ENCODE peak calls at places on chromosomes 13 and 19, in six cellular contexts. One of them, this sample, is unnamed.

GRCh38 chr19:30471441-30471840 is 99.3 kb downstream of the ZNF536 start:
- DNase-seq in pancreas: no peak
- DNase-seq in left lung: no peak
- DNase-seq in sigmoid colon: no peak
- DNase-seq in HCT116: no peak
- DNase-seq in HFF-Myc: no peak
- DNase-seq in this sample: no peak

GRCh38 chr13:40352385-40352778 is 314.1 kb downstream of the FOXO1 start:
- DNase-seq in pancreas: no peak
- DNase-seq in left lung: no peak
- DNase-seq in sigmoid colon: peak
- DNase-seq in HCT116: no peak
- DNase-seq in HFF-Myc: no peak
- DNase-seq in this sample: no peak

GRCh38 chr19:1105217-1105872 is 1.6 kb downstream of the GPX4 start:
- DNase-seq in pancreas: no peak
- DNase-seq in left lung: no peak
- DNase-seq in sigmoid colon: no peak
- DNase-seq in HCT116: no peak
- DNase-seq in HFF-Myc: no peak
- DNase-seq in this sample: no peak

GRCh38 chr13:32164622-32165268 is 133.2 kb downstream of the FRY start:
- DNase-seq in pancreas: no peak
- DNase-seq in left lung: no peak
- DNase-seq in sigmoid colon: no peak
- DNase-seq in HCT116: peak
- DNase-seq in HFF-Myc: peak
- DNase-seq in this sample: no peak

GRCh38 chr19:15469513-15470297 is 5.4 kb upstream of the RASAL3 start:
- DNase-seq in pancreas: no peak
- DNase-seq in left lung: peak
- DNase-seq in sigmoid colon: no peak
- DNase-seq in HCT116: no peak
- DNase-seq in HFF-Myc: no peak
- DNase-seq in this sample: no peak

GRCh38 chr13:101065314-101065713 is 351.0 kb downstream of the NALCN start:
- DNase-seq in pancreas: no peak
- DNase-seq in left lung: no peak
- DNase-seq in sigmoid colon: no peak
- DNase-seq in HCT116: no peak
- DNase-seq in HFF-Myc: no peak
- DNase-seq in this sample: no peak

GRCh38 chr13:93727301-93728141 is 500.9 kb downstream of the GPC6 start:
- DNase-seq in pancreas: no peak
- DNase-seq in left lung: no peak
- DNase-seq in sigmoid colon: no peak
- DNase-seq in HCT116: no peak
- DNase-seq in HFF-Myc: peak
- DNase-seq in this sample: no peak

GRCh38 chr13:34347784-34348573 is 530.0 kb downstream of the RFC3 start:
- DNase-seq in pancreas: peak
- DNase-seq in left lung: no peak
- DNase-seq in sigmoid colon: no peak
- DNase-seq in HCT116: no peak
- DNase-seq in HFF-Myc: no peak
- DNase-seq in this sample: peak

GRCh38 chr13:38803566-38803965 is 116.7 kb downstream of the FREM2 start:
- DNase-seq in pancreas: no peak
- DNase-seq in left lung: no peak
- DNase-seq in sigmoid colon: no peak
- DNase-seq in HCT116: no peak
- DNase-seq in HFF-Myc: no peak
- DNase-seq in this sample: no peak

GRCh38 chr19:55005684-55006488 is 32.2 kb downstream of the GP6 start:
- DNase-seq in pancreas: no peak
- DNase-seq in left lung: no peak
- DNase-seq in sigmoid colon: no peak
- DNase-seq in HCT116: peak
- DNase-seq in HFF-Myc: peak
- DNase-seq in this sample: no peak

GRCh38 chr13:32285633-32285965 is 29.6 kb downstream of the ZAR1L start:
- DNase-seq in pancreas: no peak
- DNase-seq in left lung: no peak
- DNase-seq in sigmoid colon: no peak
- DNase-seq in HCT116: no peak
- DNase-seq in HFF-Myc: no peak
- DNase-seq in this sample: no peak

GRCh38 chr13:26060366-26060765 is 8.6 kb upstream of the SHISA2 start:
- DNase-seq in pancreas: no peak
- DNase-seq in left lung: no peak
- DNase-seq in sigmoid colon: no peak
- DNase-seq in HCT116: no peak
- DNase-seq in HFF-Myc: no peak
- DNase-seq in this sample: no peak

GRCh38 chr13:64849174-64849573 is 2381.0 kb downstream of the PCDH9 start:
- DNase-seq in pancreas: no peak
- DNase-seq in left lung: no peak
- DNase-seq in sigmoid colon: no peak
- DNase-seq in HCT116: no peak
- DNase-seq in HFF-Myc: no peak
- DNase-seq in this sample: no peak

DNA sequence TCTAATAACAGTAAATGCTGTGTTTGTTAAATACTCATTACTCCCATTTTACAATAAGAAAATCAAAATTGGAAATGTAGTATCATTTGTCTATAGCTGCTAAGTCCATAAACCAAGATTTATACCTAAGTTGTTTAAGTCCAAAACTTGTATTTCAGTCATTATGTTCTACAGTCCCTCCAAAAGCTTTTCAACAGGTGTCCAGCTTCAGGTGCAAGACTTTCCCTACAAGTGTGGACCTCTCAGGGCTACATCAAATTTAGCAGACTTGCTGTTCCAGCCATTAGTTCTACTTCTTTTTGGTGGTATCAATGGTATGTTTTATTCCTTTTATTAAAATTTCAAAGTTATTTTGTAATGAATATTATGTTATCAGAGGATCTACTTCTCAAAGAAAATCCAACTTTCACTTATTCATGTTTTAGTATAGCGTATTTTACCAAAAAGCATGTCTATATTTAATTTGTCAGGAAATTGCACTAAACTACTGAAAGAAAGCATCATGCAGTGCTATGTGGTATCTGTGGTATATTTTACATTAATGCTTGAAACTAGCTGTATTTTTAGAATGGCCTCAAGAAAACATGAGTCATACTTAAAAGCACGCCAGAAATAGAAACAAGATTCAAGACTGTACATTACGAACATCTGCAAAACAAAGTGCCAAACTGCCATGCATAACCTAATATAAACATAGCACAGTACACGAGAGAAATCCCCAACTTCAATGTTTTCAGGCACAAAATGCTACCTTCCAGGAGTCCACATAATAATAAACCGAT is 44.5 kb downstream of the VWA8 start:
- DNase-seq in pancreas: no peak
- DNase-seq in left lung: no peak
- DNase-seq in sigmoid colon: no peak
- DNase-seq in HCT116: no peak
- DNase-seq in HFF-Myc: peak
- DNase-seq in this sample: no peak
- H3K4me3 ChIP-seq in pancreas: no peak
- H3K4me3 ChIP-seq in left lung: no peak
- H3K4me3 ChIP-seq in sigmoid colon: peak
- H3K4me3 ChIP-seq in HCT116: peak
- H3K4me3 ChIP-seq in HFF-Myc: no peak
- H3K4me3 ChIP-seq in this sample: no peak

GRCh38 chr19:49931293-49932040 is 2.2 kb upstream of the NUP62 start:
- DNase-seq in pancreas: no peak
- DNase-seq in left lung: peak
- DNase-seq in sigmoid colon: no peak
- DNase-seq in HCT116: no peak
- DNase-seq in HFF-Myc: no peak
- DNase-seq in this sample: no peak
- H3K4me3 ChIP-seq in pancreas: no peak
- H3K4me3 ChIP-seq in left lung: no peak
- H3K4me3 ChIP-seq in sigmoid colon: no peak
- H3K4me3 ChIP-seq in HCT116: no peak
- H3K4me3 ChIP-seq in HFF-Myc: no peak
- H3K4me3 ChIP-seq in this sample: no peak

GRCh38 chr19:39517432-39517831 is 2.5 kb downstream of the SELENOV start:
- DNase-seq in pancreas: no peak
- DNase-seq in left lung: no peak
- DNase-seq in sigmoid colon: no peak
- DNase-seq in HCT116: no peak
- DNase-seq in HFF-Myc: no peak
- DNase-seq in this sample: no peak

GRCh38 chr19:39515551-39516191 is 732 bp downstream of the SELENOV start:
- DNase-seq in pancreas: no peak
- DNase-seq in left lung: peak
- DNase-seq in sigmoid colon: no peak
- DNase-seq in HCT116: no peak
- DNase-seq in HFF-Myc: no peak
- DNase-seq in this sample: no peak

GRCh38 chr19:39516270-39516669 is 1.3 kb downstream of the SELENOV start:
- DNase-seq in pancreas: no peak
- DNase-seq in left lung: no peak
- DNase-seq in sigmoid colon: no peak
- DNase-seq in HCT116: no peak
- DNase-seq in HFF-Myc: no peak
- DNase-seq in this sample: no peak

GRCh38 chr19:39512964-39513363 is 2.0 kb upstream of the SELENOV start:
- DNase-seq in pancreas: no peak
- DNase-seq in left lung: no peak
- DNase-seq in sigmoid colon: no peak
- DNase-seq in HCT116: no peak
- DNase-seq in HFF-Myc: no peak
- DNase-seq in this sample: no peak

DNA sequence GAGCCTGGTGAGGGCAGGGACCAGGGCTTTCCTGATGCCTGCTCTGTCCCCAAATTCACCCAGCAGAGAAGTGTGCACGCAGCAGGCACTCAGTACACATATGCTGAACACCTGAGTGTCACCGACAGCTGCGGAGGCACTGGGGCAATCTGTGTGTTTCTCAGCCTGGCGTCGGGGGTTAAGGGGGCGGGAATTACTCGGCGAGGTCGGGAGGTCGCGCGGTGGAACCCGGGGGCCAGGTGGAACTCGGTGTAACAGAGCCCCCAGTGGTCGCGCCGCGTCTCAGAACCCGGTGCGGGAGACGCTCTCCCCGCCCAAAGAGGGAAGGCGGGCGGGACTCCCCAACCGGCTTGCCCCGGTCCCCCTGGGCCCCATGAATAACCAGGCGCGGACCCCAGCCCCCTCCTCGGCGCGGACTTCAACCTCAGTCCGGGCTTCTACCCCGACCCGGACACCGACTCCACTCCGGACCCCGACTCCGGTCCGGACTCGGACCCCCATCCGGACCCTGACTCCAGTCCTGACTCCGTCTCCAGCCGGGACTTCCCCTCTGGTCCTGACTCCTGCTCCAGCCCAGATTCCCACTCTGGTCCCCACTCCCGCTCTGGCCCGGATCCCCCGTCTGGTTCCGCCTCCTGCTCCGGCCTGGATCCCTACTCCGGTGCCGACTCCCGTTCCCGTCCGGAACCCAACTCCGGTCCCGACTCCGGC is at the start of gene SELENOV:
- DNase-seq in pancreas: no peak
- DNase-seq in left lung: no peak
- DNase-seq in sigmoid colon: no peak
- DNase-seq in HCT116: no peak
- DNase-seq in HFF-Myc: no peak
- DNase-seq in this sample: no peak
- H3K4me3 ChIP-seq in pancreas: peak
- H3K4me3 ChIP-seq in left lung: no peak
- H3K4me3 ChIP-seq in sigmoid colon: peak
- H3K4me3 ChIP-seq in HCT116: no peak
- H3K4me3 ChIP-seq in HFF-Myc: no peak
- H3K4me3 ChIP-seq in this sample: peak

GRCh38 chr19:5817218-5817617 is 12.4 kb downstream of the NRTN start:
- DNase-seq in pancreas: no peak
- DNase-seq in left lung: no peak
- DNase-seq in sigmoid colon: no peak
- DNase-seq in HCT116: no peak
- DNase-seq in HFF-Myc: no peak
- DNase-seq in this sample: no peak
- H3K4me3 ChIP-seq in pancreas: no peak
- H3K4me3 ChIP-seq in left lung: no peak
- H3K4me3 ChIP-seq in sigmoid colon: no peak
- H3K4me3 ChIP-seq in HCT116: no peak
- H3K4me3 ChIP-seq in HFF-Myc: no peak
- H3K4me3 ChIP-seq in this sample: no peak